ENCODE peak calls at places on chromosomes 11 and 22, in four cellular contexts. I, T, E and G are unnamed samples.

GRCh38 chr22:29870574-29870973 is 12.4 kb upstream of the MTMR3 start:
- DNase-seq in E (no peak), T (no peak), I (no peak), G (no peak)

GRCh38 chr22:44750481-44750880 is 1.9 kb upstream of the ARHGAP8 start:
- DNase-seq in T (no peak), I (no peak), E (no peak), G (no peak)

GRCh38 chr11:106059617-106060016 is 17.5 kb downstream of the KBTBD3 start:
- DNase-seq in T (no peak), I (no peak), E (no peak), G (no peak)

GRCh38 chr11:68396526-68396925 is 64.0 kb upstream of the PPP6R3 start:
- DNase-seq in T (no peak), E (no peak), I (no peak), G (no peak)

GRCh38 chr11:119905162-119905561 is 176.2 kb upstream of the NECTIN1 start:
- DNase-seq in E (no peak), T (no peak), I (no peak), G (no peak)

GRCh38 chr11:110883266-110883665 is 171.0 kb upstream of the ARHGAP20 start:
- DNase-seq in T (no peak), I (no peak), E (no peak), G (no peak)

GRCh38 chr11:116558504-116559252 is 214.1 kb downstream of the BUD13 start:
- DNase-seq in T (no peak), E (no peak), I (no peak), G (no peak)

GRCh38 chr11:127627629-127628462 is 627.3 kb upstream of the KIRREL3 start:
- DNase-seq in E (no peak), I (no peak), T (no peak), G (no peak)

GRCh38 chr11:16169946-16170345 is 186.4 kb downstream of the SOX6 start:
- DNase-seq in I (no peak), E (no peak), T (no peak), G (no peak)
- TF ChIP-seq BRCA1 in I (no peak), E (no peak), T (no peak), G (no peak)

GRCh38 chr11:36015806-36016205 is 71.9 kb downstream of the LDLRAD3 start:
- DNase-seq in I (no peak), T (no peak), E (no peak), G (no peak)
- TF ChIP-seq BRCA1 in I (no peak), T (no peak), E (no peak), G (no peak)

GRCh38 chr22:23125512-23126103 is 16.2 kb downstream of the RSPH14 start:
- DNase-seq in I (no peak), T (no peak), E (no peak), G (no peak)
- TF ChIP-seq BRCA1 in I (no peak), T (no peak), E (no peak), G (no peak)

DNA sequence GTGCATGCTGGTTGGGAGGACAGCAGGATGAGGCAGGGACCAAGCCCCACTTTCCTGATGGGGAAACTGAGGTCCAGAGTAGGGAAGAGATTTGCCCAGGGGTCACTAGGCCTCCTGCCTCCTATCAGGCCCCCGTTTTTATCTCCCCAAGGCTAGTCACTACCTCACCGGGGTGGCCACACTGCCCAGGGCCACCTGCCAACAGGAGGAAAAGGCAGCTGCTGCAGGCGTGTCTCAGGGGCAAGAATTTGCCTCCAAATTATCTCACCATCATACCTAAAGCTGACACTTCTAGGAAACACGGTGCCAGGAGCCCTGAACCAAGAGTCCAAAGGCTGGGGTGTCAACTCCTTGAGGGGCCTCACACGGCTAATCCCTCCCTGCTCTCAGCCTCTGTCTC is 59.7 kb downstream of the MYO7A start:
- DNase-seq in T (no peak), E (no peak), I (no peak), G (no peak)
- TF ChIP-seq BRCA1 in T (no peak), E (no peak), I (no peak), G (no peak)

GRCh38 chr22:24826710-24827285 is 20.8 kb downstream of the SGSM1 start:
- DNase-seq in T (no peak), E (no peak), I (no peak), G (no peak)

GRCh38 chr22:24824915-24825314 is 18.9 kb downstream of the SGSM1 start:
- DNase-seq in I (no peak), E (no peak), T (no peak), G (no peak)

GRCh38 chr22:24830205-24830979 is 24.4 kb downstream of the SGSM1 start:
- DNase-seq in I (no peak), T (no peak), E (no peak), G (no peak)

GRCh38 chr22:24824250-24824649 is 18.2 kb downstream of the SGSM1 start:
- DNase-seq in I (no peak), E (no peak), T (no peak), G (no peak)

DNA sequence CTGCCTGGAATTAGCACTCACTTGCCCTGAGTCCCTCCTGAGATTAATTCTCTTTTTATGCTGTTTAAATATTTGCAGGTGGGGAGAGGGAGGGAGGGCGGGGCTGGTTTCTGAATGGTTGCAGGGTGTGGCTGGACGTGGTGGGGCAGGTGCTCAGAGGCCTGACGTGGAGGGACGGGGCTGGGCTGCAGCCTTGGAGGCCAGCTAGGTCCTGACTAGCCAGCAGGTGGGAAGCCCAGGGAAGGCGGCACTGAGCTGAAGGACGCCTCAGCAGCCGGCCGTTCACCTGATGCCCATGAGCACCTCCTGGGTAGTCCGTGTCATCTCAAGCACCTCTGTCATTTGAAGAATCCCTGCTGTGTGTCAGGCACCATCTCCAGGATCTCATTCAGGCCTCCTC is 21.3 kb downstream of the SGSM1 start:
- DNase-seq in I (no peak), T (no peak), E (no peak), G (no peak)
- TF ChIP-seq BRCA1 in I (no peak), T (no peak), E (no peak), G (no peak)

GRCh38 chr11:7385532-7385931 is 99.8 kb upstream of the OLFML1 start:
- DNase-seq in T (no peak), I (no peak), E (no peak), G (no peak)

GRCh38 chr11:7383406-7383805 is 101.9 kb upstream of the OLFML1 start:
- DNase-seq in I (no peak), T (no peak), E (no peak), G (no peak)

GRCh38 chr11:7376386-7376785 is 108.9 kb upstream of the OLFML1 start:
- DNase-seq in E (no peak), I (no peak), T (no peak), G (no peak)

GRCh38 chr11:7384691-7385090 is 100.6 kb upstream of the OLFML1 start:
- DNase-seq in I (no peak), E (no peak), T (no peak), G (no peak)

GRCh38 chr11:7381937-7382336 is 103.4 kb upstream of the OLFML1 start:
- DNase-seq in E (no peak), T (no peak), I (no peak), G (no peak)
- TF ChIP-seq BRCA1 in E (no peak), T (no peak), I (no peak), G (no peak)